ENCODE peak calls at places on chromosomes 16 and 17, in five cellular contexts. E, G, C, Y and U are unnamed samples.
A peak's percentile ranks its signal among the peaks of the same experiment; 100 is the strongest.

GRCh38 chr16:9378876-9379275 is 287.4 kb downstream of the HAPSTR1 start:
- DNase-seq in E (no peak), G (no peak), C (no peak), Y (no peak), U (no peak)

GRCh38 chr17:52306314-52306713 is 147.8 kb upstream of the CA10 start:
- DNase-seq in E (no peak), G (no peak), C (no peak), Y (no peak), U (no peak)

GRCh38 chr17:15741624-15742023 is 9.5 kb downstream of the TBC1D26 start:
- DNase-seq in E (no peak), G (no peak), C (no peak), Y (no peak), U (no peak)

GRCh38 chr17:4557626-4558310 is 2.6 kb upstream of the MYBBP1A start:
- DNase-seq in E (no peak), G (no peak), C (peak; percentile 71), Y (no peak), U (no peak)

GRCh38 chr17:15262291-15263205 is 2.6 kb downstream of the PMP22 start:
- DNase-seq in E (peak; percentile 86), G (peak; percentile 80), C (peak; percentile 79), Y (peak; percentile 94), U (peak; percentile 68)

GRCh38 chr17:42282478-42283080 is 5.7 kb upstream of the STAT5A start:
- DNase-seq in E (no peak), G (peak; percentile 13), C (no peak), Y (no peak), U (no peak)

GRCh38 chr16:29835926-29836325 is 15.7 kb downstream of the MVP start:
- DNase-seq in E (no peak), G (no peak), C (no peak), Y (no peak), U (no peak)

GRCh38 chr16:74991593-74992403 is 6.9 kb upstream of the WDR59 start:
- DNase-seq in E (peak; percentile 35), G (no peak), C (no peak), Y (no peak), U (no peak)

GRCh38 chr16:86529160-86529559 is 18.8 kb downstream of the FOXF1 start:
- DNase-seq in E (no peak), G (no peak), C (no peak), Y (no peak), U (no peak)

GRCh38 chr16:54509406-54509931 is 222.9 kb upstream of the IRX3 start:
- DNase-seq in E (no peak), G (no peak), C (no peak), Y (no peak), U (no peak)

GRCh38 chr16:85995591-85996461 is 96.9 kb downstream of the IRF8 start:
- DNase-seq in E (no peak), G (no peak), C (no peak), Y (no peak), U (no peak)

GRCh38 chr16:27759947-27760844 is 210.3 kb downstream of the KATNIP start:
- DNase-seq in E (no peak), G (no peak), C (no peak), Y (no peak), U (no peak)

GRCh38 chr17:42287305-42288077 is 807 bp upstream of the STAT5A start:
- DNase-seq in E (peak; percentile 53), G (peak; percentile 51), C (peak; percentile 87), Y (peak; percentile 33), U (no peak)

GRCh38 chr17:14745541-14745940 is 444.7 kb downstream of the HS3ST3B1 start:
- DNase-seq in E (no peak), G (no peak), C (no peak), Y (peak; percentile 19), U (no peak)

GRCh38 chr16:57603110-57604024 is 25.1 kb upstream of the ADGRG1 start:
- DNase-seq in E (no peak), G (no peak), C (no peak), Y (no peak), U (no peak)

GRCh38 chr16:27561216-27561615 is 11.3 kb downstream of the KATNIP start:
- DNase-seq in E (no peak), G (no peak), C (peak; percentile 17), Y (no peak), U (no peak)

GRCh38 chr16:985646-986400 is 4.3 kb downstream of the SOX8 start:
- DNase-seq in E (no peak), G (no peak), C (no peak), Y (no peak), U (no peak)

GRCh38 chr17:72463287-72464102 is 342.7 kb downstream of the SOX9 start:
- DNase-seq in E (no peak), G (peak; percentile 37), C (peak; percentile 2), Y (no peak), U (no peak)

GRCh38 chr17:62869885-62870580 is 61.9 kb upstream of the MARCHF10 start:
- DNase-seq in E (no peak), G (no peak), C (no peak), Y (peak; percentile 32), U (no peak)

DNA sequence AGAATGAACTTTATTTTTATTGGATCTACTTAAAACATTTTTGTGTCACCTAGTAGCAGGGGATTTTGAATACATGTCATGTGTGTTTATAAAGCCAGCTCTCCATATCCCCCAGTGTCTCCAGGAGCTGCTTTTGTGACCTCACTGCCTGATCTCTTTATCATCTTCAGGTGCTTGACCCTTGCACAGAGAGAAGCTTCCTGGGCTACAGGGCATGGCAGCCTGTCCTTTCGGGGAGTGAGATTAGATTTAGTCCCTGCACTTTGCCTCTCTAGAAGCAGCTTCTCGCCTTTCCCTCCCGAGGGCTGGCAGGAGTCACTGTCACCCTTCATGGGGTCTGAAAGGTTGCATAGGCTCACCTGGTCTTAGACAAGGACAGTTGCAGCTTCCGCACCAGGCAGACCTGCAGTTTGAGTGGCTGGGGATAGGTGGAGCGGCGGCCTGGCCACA is 42.7 kb downstream of the PGS1 start:
- DNase-seq in E (no peak), G (no peak), C (no peak), Y (no peak), U (no peak)
- H3K4me3 ChIP-seq in E (no peak overlapping the region), G (no peak overlapping the region), C (no peak overlapping the region), Y (no peak overlapping the region), U (no peak overlapping the region)

DNA sequence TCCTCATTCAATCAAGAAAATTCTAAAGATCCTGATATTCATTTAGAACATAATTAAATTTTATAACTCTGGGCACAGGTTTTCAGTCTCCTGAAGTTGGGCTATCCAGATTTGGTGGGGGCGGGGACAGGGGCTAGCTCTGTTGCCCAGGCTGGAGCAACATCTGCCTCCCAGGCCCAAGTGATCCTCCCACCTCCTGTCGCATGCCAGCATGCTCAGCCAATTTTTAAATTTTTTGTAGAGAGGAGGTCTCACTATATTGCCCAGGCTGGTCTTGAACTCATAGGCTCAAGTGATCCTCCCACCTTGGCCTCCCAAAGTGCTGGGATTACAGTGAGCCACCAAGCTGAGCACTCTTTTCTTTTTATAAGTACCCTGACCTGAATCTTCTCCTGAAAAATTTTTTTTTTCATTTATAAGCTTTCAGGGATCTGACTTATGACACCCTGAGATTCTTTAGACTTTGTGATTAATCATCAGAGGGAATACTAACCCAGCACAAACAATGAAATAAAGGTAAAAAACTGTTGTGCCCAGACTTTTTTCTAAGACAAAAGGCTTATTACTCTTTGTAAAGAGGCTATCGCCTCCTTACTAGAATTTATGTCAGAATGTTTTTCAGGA is 62.6 kb downstream of the TUBD1 start:
- DNase-seq in E (no peak), G (no peak), C (no peak), Y (peak; percentile 85), U (no peak)
- H3K4me3 ChIP-seq in E (no peak overlapping the region), G (no peak overlapping the region), C (no peak overlapping the region), Y (peak overlapping the region; percentile 57), U (no peak overlapping the region)

GRCh38 chr17:74484066-74484465 is 17.6 kb downstream of the CD300A start:
- DNase-seq in E (no peak), G (no peak), C (no peak), Y (no peak), U (no peak)
- H3K4me3 ChIP-seq in E (no peak overlapping the region), G (no peak overlapping the region), C (no peak overlapping the region), Y (no peak overlapping the region), U (no peak overlapping the region)

DNA sequence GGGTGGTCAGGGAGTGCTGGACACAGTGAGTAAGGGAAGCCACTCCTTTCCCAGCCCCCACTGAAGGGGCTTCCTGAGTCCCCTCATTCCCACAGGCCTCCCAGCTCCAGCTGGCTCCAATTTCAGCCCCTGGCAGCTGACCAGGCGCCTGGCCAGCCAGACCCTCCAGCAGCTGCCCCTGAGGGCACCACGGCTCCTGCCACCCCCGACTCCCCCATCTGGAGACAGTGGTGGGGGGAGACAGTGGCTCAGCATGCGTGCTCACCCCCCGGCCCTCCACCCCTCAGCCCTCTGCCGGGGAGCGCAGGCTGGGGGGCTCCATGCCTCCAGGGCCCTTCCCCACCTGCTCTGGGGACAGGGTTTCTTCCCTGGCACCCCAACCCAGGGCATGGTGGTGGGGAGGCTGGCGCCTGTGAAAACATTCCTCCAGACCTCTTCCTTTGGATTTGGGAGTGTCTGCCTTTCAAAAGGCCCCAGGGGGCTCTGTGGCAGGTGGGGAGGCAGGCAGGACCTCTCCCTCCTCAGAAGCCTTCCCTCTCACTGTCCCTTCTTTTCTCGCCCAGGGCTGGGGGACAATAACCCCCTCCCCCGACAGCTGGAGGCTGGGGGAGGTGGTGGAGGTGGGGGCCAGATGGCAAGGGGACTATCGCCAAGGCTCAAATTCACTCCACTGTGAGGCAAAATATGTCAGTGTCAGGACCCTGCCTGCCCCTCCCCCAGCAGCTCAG is 1.5 kb downstream of the CDH15 start:
- DNase-seq in E (no peak), G (no peak), C (peak; percentile 78), Y (no peak), U (no peak)
- H3K4me3 ChIP-seq in E (no peak overlapping the region), G (no peak overlapping the region), C (no peak overlapping the region), Y (no peak overlapping the region), U (no peak overlapping the region)

DNA sequence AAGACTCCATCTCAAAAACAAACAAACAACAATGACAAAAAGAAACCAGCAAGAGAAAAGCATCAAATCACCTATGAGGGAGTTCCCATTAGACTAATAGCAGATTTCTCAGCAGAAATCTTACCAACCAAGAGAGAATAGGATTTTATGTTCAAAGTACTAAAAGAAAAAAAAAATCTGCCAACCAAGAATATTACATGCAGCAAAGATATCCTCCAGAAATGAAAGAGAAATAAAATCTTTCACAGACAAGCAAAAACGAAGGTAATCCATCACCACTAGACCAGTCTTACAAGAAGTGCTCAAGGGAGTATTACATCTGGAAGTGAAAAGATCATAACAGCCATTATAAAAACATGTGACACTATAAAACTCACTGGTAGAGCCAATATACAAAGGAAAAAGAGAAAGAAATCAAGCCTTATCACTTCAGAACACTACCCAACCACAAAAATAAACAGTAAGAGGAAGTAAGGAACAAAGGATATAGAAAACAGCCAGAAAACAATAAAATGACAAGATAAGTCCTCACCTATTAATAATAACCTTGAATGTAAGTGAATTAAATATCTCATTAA is 66.3 kb downstream of the STX8 start:
- DNase-seq in E (no peak), G (no peak), C (no peak), Y (no peak), U (no peak)
- H3K4me3 ChIP-seq in E (no peak overlapping the region), G (no peak overlapping the region), C (no peak overlapping the region), Y (no peak overlapping the region), U (no peak overlapping the region)

GRCh38 chr16:32116080-32116479 is 137.0 kb upstream of the TP53TG3D start:
- DNase-seq in E (no peak), G (no peak), C (peak; percentile 40), Y (no peak), U (no peak)
- H3K4me3 ChIP-seq in E (no peak overlapping the region), G (peak overlapping the region; percentile 52), C (peak overlapping the region; percentile 9), Y (peak overlapping the region; percentile 48), U (peak overlapping the region; percentile 67)